ENCODE peak calls at places on chromosomes 1 and 21, in seven cellular contexts. W is A673; J is activated T-helper 1 cell treated with Interleukin-2 at 50 U/mL for 16 hours; K is Daoy; C is CD4-positive, alpha-beta T cell; V is LoVo; F is endothelial cell. L is an unnamed sample.

GRCh38 chr21:37266515-37267221 is 466 bp downstream of the VPS26C start:
- DNase-seq in F (peak; percentile 54), C (no peak), K (peak; percentile 61), V (no peak), W (peak; percentile 43), J (no peak), L (peak; percentile 74)

GRCh38 chr1:187413770-187414169 is 585.0 kb downstream of the PLA2G4A start:
- DNase-seq in V (no peak), W (no peak), K (no peak), F (no peak), C (no peak), J (no peak), L (peak; percentile 30)

GRCh38 chr1:107529511-107530149 is 388.8 kb downstream of the NTNG1 start:
- DNase-seq in K (peak; percentile 54), J (no peak), V (peak; percentile 51), F (peak; percentile 29), C (no peak), W (peak; percentile 87), L (peak; percentile 95)

GRCh38 chr1:8197493-8198282 is 120.2 kb upstream of the SLC45A1 start:
- DNase-seq in F (no peak), J (no peak), W (peak; percentile 35), C (no peak), V (peak; percentile 92), K (peak; percentile 97), L (no peak)

GRCh38 chr1:22745675-22746585 is 35.3 kb downstream of the EPHB2 start:
- DNase-seq in C (no peak), K (peak; percentile 91), J (no peak), W (no peak), V (peak; percentile 13), F (no peak), L (no peak)

GRCh38 chr1:45545019-45545493 is 5.6 kb upstream of the AKR1A1 start:
- DNase-seq in W (no peak), J (no peak), K (no peak), C (no peak), V (no peak), F (no peak), L (no peak)

GRCh38 chr1:231935856-231936255 is 309.3 kb downstream of the DISC1 start:
- DNase-seq in F (no peak), W (no peak), J (no peak), C (no peak), K (no peak), V (no peak), L (no peak)

GRCh38 chr1:163768581-163768980 is 446.8 kb downstream of the NUF2 start:
- DNase-seq in F (no peak), K (no peak), C (no peak), J (no peak), W (no peak), V (no peak), L (no peak)

GRCh38 chr1:196105901-196106300 is 502.3 kb downstream of the KCNT2 start:
- DNase-seq in J (no peak), K (no peak), F (no peak), C (no peak), V (no peak), W (no peak), L (no peak)

GRCh38 chr1:74160045-74160444 is 37.9 kb downstream of the LRRIQ3 start:
- DNase-seq in J (no peak), C (no peak), F (no peak), W (no peak), V (no peak), K (no peak), L (no peak)

GRCh38 chr1:68202239-68202832 is 30.0 kb downstream of the WLS start:
- DNase-seq in F (no peak), K (peak; percentile 28), W (no peak), C (no peak), J (no peak), V (no peak), L (no peak)

GRCh38 chr1:192747942-192748341 is 60.9 kb upstream of the RGS2 start:
- DNase-seq in C (no peak), W (peak; percentile 49), K (no peak), F (no peak), V (no peak), J (no peak), L (no peak)

GRCh38 chr1:234692961-234693360 is 83.0 kb upstream of the IRF2BP2 start:
- DNase-seq in K (no peak), F (no peak), J (no peak), V (no peak), C (no peak), W (no peak), L (no peak)

GRCh38 chr1:84573481-84573966 is 716 bp downstream of the CTBS start:
- DNase-seq in K (no peak), V (no peak), F (no peak), J (no peak), W (no peak), C (no peak), L (peak; percentile 95)

GRCh38 chr1:204670152-204670927 is 15.2 kb downstream of the LRRN2 start:
- DNase-seq in C (no peak), W (no peak), F (no peak), K (no peak), V (no peak), J (no peak), L (no peak)

GRCh38 chr1:234125714-234126113 is 221.2 kb downstream of the SLC35F3 start:
- DNase-seq in W (no peak), V (no peak), C (no peak), K (no peak), J (no peak), F (no peak), L (no peak)

GRCh38 chr1:155040358-155041093 is 6.9 kb downstream of the DCST1 start:
- DNase-seq in C (no peak), K (no peak), V (no peak), F (no peak), W (no peak), J (no peak), L (no peak)

GRCh38 chr1:13935336-13935735 is 235.3 kb downstream of the PRDM2 start:
- DNase-seq in K (no peak), J (no peak), C (no peak), F (no peak), V (no peak), W (peak; percentile 48), L (peak; percentile 9)

GRCh38 chr1:17118268-17118667 is 983 bp downstream of the PADI2 start:
- DNase-seq in J (no peak), C (no peak), F (no peak), K (no peak), W (no peak), V (no peak), L (no peak)

GRCh38 chr1:72170246-72170645 is 112.1 kb downstream of the NEGR1 start:
- DNase-seq in K (no peak), W (no peak), C (no peak), J (no peak), V (no peak), F (no peak), L (peak; percentile 8)

GRCh38 chr1:176893625-176894352 is 270.7 kb downstream of the ASTN1 start:
- DNase-seq in J (no peak), F (no peak), W (no peak), V (no peak), C (no peak), K (no peak), L (no peak)

GRCh38 chr1:43796111-43796581 is 88.8 kb downstream of the ST3GAL3 start:
- DNase-seq in C (no peak), J (no peak), F (no peak), V (no peak), K (peak; percentile 52), W (peak; percentile 84), L (no peak)

GRCh38 chr1:88867743-88868521 is 23.4 kb downstream of the GTF2B start:
- DNase-seq in K (no peak), C (no peak), W (no peak), V (no peak), J (no peak), F (no peak), L (no peak)

GRCh38 chr1:23103001-23103879 is 65.4 kb downstream of the LUZP1 start:
- DNase-seq in F (no peak), J (no peak), C (no peak), V (peak; percentile 14), K (peak; percentile 77), W (peak; percentile 69), L (no peak)

GRCh38 chr1:67339623-67340343 is 32.1 kb downstream of the IL12RB2 start:
- DNase-seq in V (no peak), C (no peak), W (no peak), J (no peak), K (peak; percentile 82), F (no peak), L (no peak)